ENCODE peak calls at places on chromosomes 4 and X, in four cellular contexts. One of them, this sample, is unnamed.

GRCh38 chr4:109206610-109207009 is 95.8 kb downstream of the COL25A1 start:
- DNase-seq in K562: no peak
- DNase-seq in IMR-90: no peak
- DNase-seq in HepG2: no peak
- DNase-seq in this sample: no peak

GRCh38 chrX:63128509-63128908 is 222.6 kb downstream of the SPIN4 start:
- DNase-seq in K562: no peak
- DNase-seq in IMR-90: peak
- DNase-seq in HepG2: peak
- DNase-seq in this sample: no peak

GRCh38 chr4:78691971-78692814 is 84.0 kb upstream of the BMP2K start:
- DNase-seq in K562: peak
- DNase-seq in IMR-90: peak
- DNase-seq in HepG2: no peak
- DNase-seq in this sample: no peak

GRCh38 chr4:117324851-117325491 is 239.6 kb upstream of the TRAM1L1 start:
- DNase-seq in K562: no peak
- DNase-seq in IMR-90: peak
- DNase-seq in HepG2: no peak
- DNase-seq in this sample: no peak

GRCh38 chr4:88196523-88197185 is 38.2 kb upstream of the ABCG2 start:
- DNase-seq in K562: no peak
- DNase-seq in IMR-90: no peak
- DNase-seq in HepG2: no peak
- DNase-seq in this sample: no peak

GRCh38 chr4:104491396-104491821 is 3.3 kb downstream of the CXXC4 start:
- DNase-seq in K562: peak
- DNase-seq in IMR-90: no peak
- DNase-seq in HepG2: no peak
- DNase-seq in this sample: peak

GRCh38 chr4:152102184-152103000 is 341.6 kb upstream of the GATB start:
- DNase-seq in K562: no peak
- DNase-seq in IMR-90: peak
- DNase-seq in HepG2: peak
- DNase-seq in this sample: peak

GRCh38 chr4:147325566-147325965 is 155.3 kb upstream of the EDNRA start:
- DNase-seq in K562: no peak
- DNase-seq in IMR-90: peak
- DNase-seq in HepG2: no peak
- DNase-seq in this sample: no peak

GRCh38 chr4:151955721-151956340 is 195.0 kb upstream of the GATB start:
- DNase-seq in K562: no peak
- DNase-seq in IMR-90: peak
- DNase-seq in HepG2: no peak
- DNase-seq in this sample: no peak

GRCh38 chr4:140567722-140568121 is 1.0 kb downstream of the UCP1 start:
- DNase-seq in K562: no peak
- DNase-seq in IMR-90: no peak
- DNase-seq in HepG2: no peak
- DNase-seq in this sample: no peak
- TF ChIP-seq MAZ in K562: no peak
- TF ChIP-seq MAZ in IMR-90: no peak
- TF ChIP-seq MAZ in HepG2: no peak
- TF ChIP-seq MAZ in this sample: no peak

DNA sequence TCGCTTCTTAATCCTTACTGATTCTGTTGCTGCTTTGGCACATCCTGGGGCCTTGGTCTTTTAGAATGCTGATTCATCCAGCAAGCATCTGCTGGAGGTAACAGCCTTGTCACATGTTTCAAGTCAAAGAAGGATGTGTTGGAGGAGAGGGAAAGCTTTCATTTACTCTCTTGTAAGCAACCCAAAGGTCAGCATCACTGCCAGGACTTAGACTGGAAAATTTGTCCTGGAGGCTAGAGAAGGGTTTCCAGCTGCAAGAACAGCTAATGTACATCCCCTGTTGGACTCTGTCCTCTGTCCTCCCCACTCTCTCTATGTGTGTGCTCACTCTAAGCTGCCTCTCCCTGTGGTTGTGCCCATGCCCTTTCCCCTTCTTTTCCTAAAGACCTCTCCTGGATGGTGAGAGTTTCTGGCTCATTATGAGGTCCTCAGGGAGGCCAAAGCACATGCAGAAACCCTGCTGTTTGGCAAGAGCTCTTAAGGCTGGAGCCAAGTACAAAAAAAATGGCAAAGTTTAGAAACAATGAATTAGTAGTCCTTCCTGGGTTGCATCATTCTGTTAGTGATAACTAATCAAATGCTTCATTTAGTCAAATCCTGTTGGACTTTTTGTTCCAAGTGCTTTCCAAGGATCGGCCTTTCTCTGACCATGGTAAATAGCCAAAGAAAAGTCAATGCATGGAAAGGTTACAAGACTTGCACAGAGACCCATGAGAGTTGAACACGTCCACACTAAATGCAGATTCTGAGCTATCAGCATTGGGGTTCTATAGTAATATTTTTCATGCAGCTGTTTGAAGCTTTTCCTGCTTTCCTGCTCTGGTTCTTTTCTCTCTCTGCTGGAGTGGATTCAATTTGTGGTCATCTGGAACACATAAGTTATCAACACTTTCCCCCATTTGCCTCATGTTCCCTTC is 13.5 kb upstream of the SRPX start:
- DNase-seq in K562: no peak
- DNase-seq in IMR-90: peak
- DNase-seq in HepG2: no peak
- DNase-seq in this sample: no peak
- TF ChIP-seq MAZ in K562: no peak
- TF ChIP-seq MAZ in IMR-90: no peak
- TF ChIP-seq MAZ in HepG2: no peak
- TF ChIP-seq MAZ in this sample: no peak

DNA sequence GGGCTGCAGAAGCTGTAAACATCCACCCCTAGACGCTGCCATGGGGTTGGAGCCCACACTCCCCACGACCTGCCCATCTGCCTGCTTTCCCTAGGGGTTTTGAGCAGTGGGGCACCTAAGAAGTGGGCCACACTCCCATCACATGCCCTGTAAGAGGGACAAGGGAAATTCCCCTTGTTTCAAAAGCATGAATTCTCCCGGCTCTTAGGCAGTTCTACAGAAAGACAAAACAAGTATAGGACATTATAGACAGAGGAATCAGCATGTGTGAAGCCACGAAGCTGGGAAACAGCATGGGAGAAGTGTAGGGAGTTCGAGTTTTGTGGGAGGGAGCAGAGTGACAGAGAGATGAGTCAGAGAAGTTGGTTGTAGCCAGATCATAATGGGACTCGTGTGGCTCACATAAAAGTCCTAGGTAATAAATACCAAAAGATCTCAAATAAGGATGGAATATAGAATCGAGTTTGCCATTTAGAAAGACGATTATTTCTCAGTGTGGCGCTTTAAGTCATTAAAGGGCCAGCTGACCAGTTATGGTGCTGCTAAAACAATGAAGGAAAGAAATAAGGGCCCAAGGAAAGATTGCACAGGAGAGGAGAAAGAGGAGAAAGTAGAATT is 23.9 kb downstream of the APOO start:
- DNase-seq in K562: peak
- DNase-seq in IMR-90: peak
- DNase-seq in HepG2: peak
- DNase-seq in this sample: peak
- TF ChIP-seq MAZ in K562: no peak
- TF ChIP-seq MAZ in IMR-90: no peak
- TF ChIP-seq MAZ in HepG2: no peak
- TF ChIP-seq MAZ in this sample: no peak

GRCh38 chr4:138178566-138178965 is 63.6 kb downstream of the SLC7A11 start:
- DNase-seq in K562: no peak
- DNase-seq in IMR-90: peak
- DNase-seq in HepG2: no peak
- DNase-seq in this sample: no peak
- TF ChIP-seq MAZ in K562: no peak
- TF ChIP-seq MAZ in IMR-90: no peak
- TF ChIP-seq MAZ in HepG2: no peak
- TF ChIP-seq MAZ in this sample: no peak